ENCODE peak calls at places on chromosomes 16 and 17, in five cellular contexts. L is CD8-positive, alpha-beta T cell; S is naive thymus-derived CD4-positive, alpha-beta T cell; G is dorsolateral prefrontal cortex; Z is heart right ventricle. Q is an unnamed sample.

GRCh38 chr17:80956321-80957190 is 35.1 kb upstream of the CHMP6 start:
- DNase-seq in L (no peak), S (no peak), G (no peak), Z (no peak), Q (no peak)

GRCh38 chr17:17467021-17467420 is 9.8 kb upstream of the MED9 start:
- DNase-seq in L (no peak), S (no peak), G (peak; percentile 43), Z (no peak), Q (no peak)

GRCh38 chr17:2610640-2611175 is 17.3 kb downstream of the PAFAH1B1 start:
- DNase-seq in L (no peak), S (no peak), G (no peak), Z (no peak), Q (no peak)

GRCh38 chr16:27500801-27501200 is 48.9 kb downstream of the GTF3C1 start:
- DNase-seq in L (no peak), S (no peak), G (no peak), Z (no peak), Q (no peak)

GRCh38 chr17:43667506-43668438 is 6.0 kb upstream of the MEOX1 start:
- DNase-seq in L (no peak), S (no peak), G (no peak), Z (no peak), Q (no peak)

GRCh38 chr17:39169518-39169917 is 3.6 kb upstream of the ARL5C start:
- DNase-seq in L (no peak), S (no peak), G (no peak), Z (no peak), Q (no peak)

GRCh38 chr16:69089091-69089912 is 16.2 kb upstream of the HAS3 start:
- DNase-seq in L (no peak), S (no peak), G (peak; percentile 58), Z (no peak), Q (no peak)

GRCh38 chr17:66789961-66790421 is 44.9 kb upstream of the CACNG5 start:
- DNase-seq in L (no peak), S (no peak), G (no peak), Z (no peak), Q (no peak)

GRCh38 chr17:45905812-45906211 is 11.5 kb downstream of the MAPT start:
- DNase-seq in L (no peak), S (no peak), G (no peak), Z (no peak), Q (no peak)

GRCh38 chr17:80760501-80760900 is 215.9 kb downstream of the RPTOR start:
- DNase-seq in L (no peak), S (no peak), G (no peak), Z (no peak), Q (no peak)

GRCh38 chr17:78458091-78458490 is 79.6 kb downstream of the PGS1 start:
- DNase-seq in L (no peak), S (no peak), G (no peak), Z (no peak), Q (no peak)

GRCh38 chr16:48383877-48384304 is 1.3 kb downstream of the SIAH1 start:
- DNase-seq in L (no peak), S (peak; percentile 11), G (no peak), Z (no peak), Q (no peak)

GRCh38 chr16:49639739-49640388 is 216.0 kb downstream of the ZNF423 start:
- DNase-seq in L (no peak), S (no peak), G (no peak), Z (peak; percentile 76), Q (peak; percentile 45)

GRCh38 chr17:44779211-44780025 is 20.6 kb downstream of the ADAM11 start:
- DNase-seq in L (peak; percentile 84), S (peak; percentile 81), G (peak; percentile 90), Z (peak; percentile 84), Q (peak; percentile 31)

GRCh38 chr16:53912155-53912554 is 208.2 kb downstream of the FTO start:
- DNase-seq in L (no peak), S (peak; percentile 35), G (no peak), Z (no peak), Q (no peak)

GRCh38 chr17:14356043-14356637 is 55.3 kb downstream of the HS3ST3B1 start:
- DNase-seq in L (no peak), S (no peak), G (no peak), Z (no peak), Q (no peak)

GRCh38 chr17:37133131-37133530 is 184.4 kb downstream of the AATF start:
- DNase-seq in L (no peak), S (no peak), G (no peak), Z (no peak), Q (peak; percentile 4)

GRCh38 chr16:80947708-80948615 is 58.7 kb downstream of the CMC2 start:
- DNase-seq in L (no peak), S (no peak), G (peak; percentile 61), Z (no peak), Q (no peak)

GRCh38 chr17:34850023-34850422 is 111.2 kb downstream of the CCT6B start:
- DNase-seq in L (no peak), S (no peak), G (no peak), Z (no peak), Q (no peak)

GRCh38 chr17:62321451-62321850 is 58.9 kb upstream of the EFCAB3 start:
- DNase-seq in L (no peak), S (no peak), G (no peak), Z (no peak), Q (peak; percentile 51)

GRCh38 chr16:19382084-19382801 is 35.4 kb upstream of the TMC5 start:
- DNase-seq in L (no peak), S (no peak), G (no peak), Z (no peak), Q (no peak)

GRCh38 chr16:13348416-13348815 is 447.0 kb downstream of the SHISA9 start:
- DNase-seq in L (no peak), S (no peak), G (no peak), Z (no peak), Q (no peak)

GRCh38 chr17:58066409-58066808 is 16.8 kb upstream of the DYNLL2 start:
- DNase-seq in L (no peak), S (no peak), G (no peak), Z (no peak), Q (no peak)

GRCh38 chr16:10408824-10409381 is 23.0 kb downstream of the ATF7IP2 start:
- DNase-seq in L (no peak), S (no peak), G (no peak), Z (no peak), Q (no peak)

GRCh38 chr16:84391151-84391873 is 23.0 kb downstream of the ATP2C2 start:
- DNase-seq in L (no peak), S (no peak), G (peak; percentile 40), Z (no peak), Q (no peak)

DNA sequence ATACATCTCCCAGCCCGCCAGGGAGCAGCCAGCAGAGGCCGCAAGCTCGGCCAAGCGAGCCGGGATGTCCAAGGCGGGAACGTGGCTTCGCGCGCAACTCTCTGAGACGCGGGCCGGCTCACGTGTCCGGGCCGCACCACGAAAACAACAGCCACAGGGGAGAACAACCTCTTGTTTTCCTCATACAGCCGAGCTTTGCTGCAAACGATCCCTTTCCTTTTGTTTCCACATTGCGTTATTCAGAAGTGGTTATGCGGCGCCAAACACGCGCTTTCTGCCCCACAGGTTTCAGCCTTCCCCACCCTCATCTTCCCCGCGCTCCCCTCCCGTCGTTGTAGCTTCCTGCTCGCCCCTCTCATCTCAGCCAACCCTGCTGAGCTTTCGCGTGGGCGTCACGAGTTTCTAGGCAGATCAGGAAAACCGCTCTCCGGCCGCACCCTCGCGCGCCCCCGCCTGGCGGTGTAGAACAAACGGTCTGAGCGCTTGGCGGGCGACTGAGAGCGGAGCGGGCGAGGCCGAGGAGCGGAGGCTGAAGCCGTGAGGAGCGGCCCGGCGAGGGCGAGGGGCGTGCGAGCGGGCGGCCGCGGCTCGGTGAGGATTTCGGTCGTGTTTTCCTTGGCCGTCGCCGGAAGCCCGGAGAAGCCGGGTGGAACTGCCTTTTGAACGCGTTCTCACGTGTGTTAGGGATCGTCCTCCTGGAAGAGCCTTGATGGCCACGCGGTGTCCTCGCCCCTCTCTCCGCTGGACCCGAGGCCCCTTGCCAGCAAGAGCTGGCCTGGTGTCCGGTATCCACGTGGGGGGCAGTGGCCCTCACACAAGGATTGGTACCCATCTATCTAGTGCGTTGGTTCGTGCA is 6.6 kb upstream of the SMARCD2 start:
- DNase-seq in L (peak; percentile 97), S (peak; percentile 94), G (peak; percentile 92), Z (peak; percentile 93), Q (peak; percentile 43)
- H3K4me3 ChIP-seq in L (peak overlapping the region; percentile 55), S (peak overlapping the region; percentile 57), G (peak overlapping the region; percentile 45), Z (peak overlapping the region; percentile 43), Q (peak overlapping the region; percentile 31)

GRCh38 chr17:31715436-31715835 is 143.6 kb downstream of the COPRS start:
- DNase-seq in L (no peak), S (no peak), G (no peak), Z (no peak), Q (no peak)
- H3K4me3 ChIP-seq in L (no peak overlapping the region), S (no peak overlapping the region), G (no peak overlapping the region), Z (no peak overlapping the region), Q (no peak overlapping the region)

DNA sequence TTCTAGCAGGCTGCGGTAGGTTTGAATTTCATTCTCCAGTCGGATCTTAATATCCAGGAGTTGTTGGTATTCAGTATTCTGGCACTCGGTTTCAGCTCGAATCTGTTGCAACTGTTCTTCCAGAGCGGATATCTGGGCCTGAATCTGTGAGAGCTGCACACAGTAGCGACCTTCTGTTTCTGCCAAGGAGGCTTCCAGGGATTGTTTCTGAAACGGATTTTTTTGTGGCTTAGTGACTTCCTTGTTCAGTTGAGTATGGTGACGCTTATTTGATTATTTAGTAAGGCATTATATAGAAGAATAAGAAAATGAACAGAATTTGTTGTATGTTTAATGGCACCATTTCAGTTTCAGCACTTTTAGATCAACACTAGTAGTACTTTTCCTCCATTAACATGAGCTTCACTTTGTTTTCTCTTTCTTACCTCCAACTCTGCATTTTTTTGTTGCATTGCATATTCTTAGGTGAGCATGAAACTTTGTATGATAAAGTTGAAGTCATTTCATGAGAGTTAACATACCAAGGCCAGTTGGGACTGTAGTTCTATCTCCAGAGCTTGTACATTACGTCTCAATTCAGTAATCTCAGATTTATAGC is 2.8 kb downstream of the KRT10 start:
- DNase-seq in L (no peak), S (no peak), G (no peak), Z (no peak), Q (no peak)
- H3K4me3 ChIP-seq in L (peak overlapping the region; percentile 68), S (peak overlapping the region; percentile 69), G (peak overlapping the region; percentile 79), Z (peak overlapping the region; percentile 71), Q (peak overlapping the region; percentile 65)

GRCh38 chr17:40563371-40564052 is 1.8 kb downstream of the CCR7 start:
- DNase-seq in L (peak; percentile 67), S (peak; percentile 41), G (peak; percentile 4), Z (no peak), Q (no peak)
- H3K4me3 ChIP-seq in L (peak overlapping the region; percentile 71), S (peak overlapping the region; percentile 90), G (no peak overlapping the region), Z (no peak overlapping the region), Q (no peak overlapping the region)

DNA sequence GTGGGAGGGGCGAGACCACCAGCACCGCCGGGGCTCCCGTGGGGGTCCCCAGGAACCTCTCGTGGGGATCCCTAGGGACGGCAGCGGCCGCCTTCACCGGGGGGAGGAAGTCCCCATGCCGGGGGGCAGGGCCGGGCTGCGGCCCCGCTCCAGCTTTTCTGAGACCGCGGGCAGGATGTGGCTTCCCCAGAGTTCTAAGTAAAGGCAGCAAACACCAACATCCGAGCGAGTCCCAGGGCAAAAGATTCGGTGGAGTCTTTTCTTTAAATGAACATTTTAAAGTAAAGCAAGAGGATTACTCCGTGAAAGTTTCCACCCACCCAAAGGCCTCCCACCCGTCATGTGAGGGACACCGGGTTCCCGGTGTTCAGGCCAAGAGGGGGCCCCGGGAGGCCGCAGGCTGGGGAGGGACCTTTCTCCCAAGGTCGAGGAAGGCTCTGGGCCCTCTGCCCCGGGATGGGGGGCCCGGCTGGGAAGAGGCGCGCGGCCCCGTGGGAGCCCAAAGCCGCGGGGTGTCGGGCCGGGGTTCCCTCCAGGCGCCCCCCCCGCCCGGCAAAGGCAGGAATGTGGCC is 137.2 kb upstream of the RPH3AL start:
- DNase-seq in L (peak; percentile 85), S (peak; percentile 77), G (no peak), Z (peak; percentile 49), Q (no peak)
- H3K4me3 ChIP-seq in L (peak overlapping the region; percentile 74), S (peak overlapping the region; percentile 77), G (peak overlapping the region; percentile 53), Z (peak overlapping the region; percentile 59), Q (peak overlapping the region; percentile 61)

GRCh38 chr17:54967621-54968258 is 714 bp downstream of the COX11 start:
- DNase-seq in L (no peak), S (no peak), G (no peak), Z (no peak), Q (no peak)
- H3K4me3 ChIP-seq in L (peak overlapping the region; percentile 65), S (peak overlapping the region; percentile 98), G (peak overlapping the region; percentile 89), Z (peak overlapping the region; percentile 77), Q (peak overlapping the region; percentile 79)

Q was measured in skeletal muscle cell.